ENCODE peak calls at places on chromosomes 6 and 20, in five cellular contexts. O is body of pancreas; D is stimulated activated CD4-positive, alpha-beta T cell treated with anti-CD3 and anti-CD28 coated beads, Interleukin-15, amount 100 ng/mL, for 24 hours; R is GM19239; Y is NB4. T is an unnamed sample.

GRCh38 chr20:45419188-45420091 is 3.5 kb downstream of the PIGT start:
- DNase-seq in O (peak), R (no peak), D (peak), Y (no peak), T (no peak)

GRCh38 chr20:38935285-38935684 is 9.1 kb downstream of the FAM83D start:
- DNase-seq in D (no peak), R (no peak), O (no peak), Y (peak), T (peak)

GRCh38 chr6:116954938-116955337 is 77.9 kb downstream of the RFX6 start:
- DNase-seq in R (no peak), Y (no peak), O (peak), D (no peak), T (no peak)

GRCh38 chr6:170393807-170394399 is 87.3 kb downstream of the FAM120B start:
- DNase-seq in O (no peak), R (no peak), D (peak), Y (no peak), T (no peak)

GRCh38 chr6:150142657-150143501 is at the start of gene PPP1R14C:
- DNase-seq in Y (no peak), O (peak), D (peak), R (no peak), T (no peak)

GRCh38 chr6:71107935-71108420 is 151.1 kb upstream of the B3GAT2 start:
- DNase-seq in R (no peak), D (no peak), Y (no peak), O (no peak), T (no peak)

GRCh38 chr6:14638932-14639875 is 521.6 kb downstream of the CD83 start:
- DNase-seq in R (no peak), D (no peak), O (no peak), Y (peak), T (peak)

GRCh38 chr6:34151321-34152041 is 5.6 kb upstream of the GRM4 start:
- DNase-seq in R (no peak), O (no peak), D (no peak), Y (no peak), T (no peak)

GRCh38 chr6:6686748-6687601 is 98.5 kb downstream of the LY86 start:
- DNase-seq in Y (peak), D (peak), R (no peak), O (peak), T (peak)

GRCh38 chr6:39343461-39343870 is 21.0 kb upstream of the KCNK16 start:
- DNase-seq in R (no peak), O (no peak), Y (no peak), D (no peak), T (no peak)